ENCODE peak calls at places on chromosome X, in five cellular contexts. I is GM23338, U is H1, O is cardiac muscle cell, P is H9. Y is an unnamed sample.

GRCh38 chrX:121360280-121360679 is 312.9 kb downstream of the GLUD2 start:
- DNase-seq in I (no peak), P (no peak), U (no peak), O (no peak), Y (no peak)

GRCh38 chrX:68842781-68843581 is 14.2 kb downstream of the EFNB1 start:
- DNase-seq in P (no peak), U (no peak), O (peak; percentile 45), I (no peak), Y (no peak)

GRCh38 chrX:150361070-150361776 is 1.9 kb upstream of the MAMLD1 start:
- DNase-seq in O (no peak), U (peak; percentile 51), I (peak; percentile 57), P (peak; percentile 59), Y (peak; percentile 77)

GRCh38 chrX:389021-389441 is 2.3 kb upstream of the PPP2R3B start:
- DNase-seq in O (no peak), P (no peak), U (no peak), I (no peak), Y (no peak)

GRCh38 chrX:105645667-105646354 is 176.5 kb upstream of the NRK start:
- DNase-seq in O (peak; percentile 21), U (no peak), P (no peak), I (no peak), Y (no peak)

GRCh38 chrX:96692454-96692853 is 7.8 kb downstream of the DIAPH2 start:
- DNase-seq in P (no peak), I (no peak), O (peak; percentile 57), U (no peak), Y (no peak)

GRCh38 chrX:150731795-150732194 is 38.6 kb downstream of the MTMR1 start:
- DNase-seq in P (no peak), O (peak; percentile 91), I (no peak), U (no peak), Y (no peak)

GRCh38 chrX:17405225-17405969 is 30.4 kb downstream of the NHS start:
- DNase-seq in U (no peak), I (no peak), P (no peak), O (no peak), Y (no peak)

GRCh38 chrX:154458954-154459829 is 1.1 kb downstream of the PLXNA3 start:
- DNase-seq in I (no peak), U (no peak), P (no peak), O (no peak), Y (peak; percentile 58)

GRCh38 chrX:152926923-152927322 is 29.1 kb downstream of the ZNF185 start:
- DNase-seq in U (no peak), O (no peak), I (no peak), P (no peak), Y (no peak)

GRCh38 chrX:10199212-10199611 is 42.4 kb downstream of the CLCN4 start:
- DNase-seq in I (no peak), P (no peak), O (peak; percentile 78), U (no peak), Y (no peak)

GRCh38 chrX:24242649-24243556 is 71.0 kb downstream of the SUPT20HL2 start:
- DNase-seq in U (no peak), O (peak; percentile 94), P (no peak), I (no peak), Y (peak; percentile 56)

GRCh38 chrX:100750901-100751300 is 19.0 kb upstream of the SYTL4 start:
- DNase-seq in I (no peak), U (no peak), P (no peak), O (no peak), Y (no peak)

GRCh38 chrX:136779346-136779781 is 1.4 kb downstream of the ARHGEF6 start:
- DNase-seq in O (no peak), P (no peak), I (no peak), U (no peak), Y (no peak)

GRCh38 chrX:72240976-72241375 is 2.1 kb upstream of the ERCC6L start:
- DNase-seq in I (no peak), U (no peak), O (no peak), P (no peak), Y (no peak)

GRCh38 chrX:119500061-119500800 is 32.0 kb downstream of the SLC25A5 start:
- DNase-seq in U (no peak), I (no peak), P (no peak), O (no peak), Y (no peak)

GRCh38 chrX:44908198-44908597 is 35.2 kb downstream of the KDM6A start:
- DNase-seq in U (no peak), P (no peak), O (peak; percentile 40), I (no peak), Y (no peak)

GRCh38 chrX:45196701-45197100 is 4.0 kb downstream of the DIPK2B start:
- DNase-seq in O (no peak), P (no peak), I (no peak), U (no peak), Y (no peak)

GRCh38 chrX:134847133-134847532 is 143.7 kb upstream of the SMIM10 start:
- DNase-seq in P (no peak), I (no peak), U (no peak), O (no peak), Y (no peak)

GRCh38 chrX:130174051-130174704 is 2.4 kb downstream of the RAB33A start:
- DNase-seq in U (no peak), P (no peak), O (peak; percentile 75), I (no peak), Y (no peak)

DNA sequence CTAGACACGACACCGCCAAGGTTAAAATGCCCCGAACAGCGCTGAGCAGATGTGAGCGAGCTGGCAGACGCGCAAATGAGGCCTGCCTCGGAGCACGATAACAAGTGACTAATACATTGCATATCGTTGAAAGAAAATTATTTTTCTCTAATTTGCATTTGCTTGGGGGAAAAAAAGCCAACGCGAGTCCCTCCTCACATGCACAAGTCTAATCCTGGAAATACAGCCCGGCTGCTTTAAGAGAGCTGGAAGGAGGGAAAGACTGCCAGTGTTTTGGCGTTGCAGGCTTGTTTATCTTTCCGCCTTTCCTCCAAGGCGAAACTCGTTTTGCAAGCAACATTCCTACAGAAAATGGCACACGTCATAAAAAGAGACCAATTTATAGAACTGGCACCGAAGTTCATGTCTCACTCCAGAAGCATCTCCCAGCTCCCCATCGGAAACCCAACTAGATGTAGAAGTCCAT is 12.6 kb downstream of the BCOR start:
- DNase-seq in O (peak; percentile 86), I (no peak), U (no peak), P (peak; percentile 27), Y (peak; percentile 59)
- H3K4me1 ChIP-seq in O (peaks cover 61% of the 10 kb centered on the region), I (peaks cover 63% of the 10 kb centered on the region), U (peaks cover 17% of the 10 kb centered on the region), P (peaks cover 31% of the 10 kb centered on the region), Y (peaks cover 11% of the 10 kb centered on the region)

DNA sequence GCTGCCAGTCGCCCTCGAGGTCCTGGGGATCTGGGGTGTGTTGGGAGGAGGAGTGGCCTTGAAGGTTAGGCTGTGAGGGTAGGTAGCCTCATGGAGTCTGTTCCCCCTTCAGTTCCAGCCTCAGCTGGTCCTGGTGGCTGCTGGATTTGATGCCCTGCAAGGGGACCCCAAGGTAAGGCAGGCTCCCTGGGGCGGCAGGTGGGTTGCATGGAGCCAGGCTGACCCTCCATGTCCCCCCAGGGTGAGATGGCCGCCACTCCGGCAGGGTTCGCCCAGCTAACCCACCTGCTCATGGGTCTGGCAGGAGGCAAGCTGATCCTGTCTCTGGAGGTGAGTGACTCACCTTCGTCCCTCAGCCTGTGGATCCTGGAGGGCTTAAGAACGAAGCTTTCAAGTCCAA is 11.6 kb upstream of the ERAS start:
- DNase-seq in O (no peak), U (no peak), P (no peak), I (no peak), Y (no peak)
- H3K4me1 ChIP-seq in O (no peaks in the 10 kb centered on the region), U (no peaks in the 10 kb centered on the region), P (no peaks in the 10 kb centered on the region), I (no peaks in the 10 kb centered on the region), Y (no peaks in the 10 kb centered on the region)

GRCh38 chrX:13120017-13120416 is 75.6 kb upstream of the FAM9C start:
- DNase-seq in O (peak; percentile 81), U (no peak), P (no peak), I (no peak), Y (no peak)
- H3K4me1 ChIP-seq in O (no peaks in the 10 kb centered on the region), U (no peaks in the 10 kb centered on the region), P (no peaks in the 10 kb centered on the region), I (no peaks in the 10 kb centered on the region), Y (no peaks in the 10 kb centered on the region)

DNA sequence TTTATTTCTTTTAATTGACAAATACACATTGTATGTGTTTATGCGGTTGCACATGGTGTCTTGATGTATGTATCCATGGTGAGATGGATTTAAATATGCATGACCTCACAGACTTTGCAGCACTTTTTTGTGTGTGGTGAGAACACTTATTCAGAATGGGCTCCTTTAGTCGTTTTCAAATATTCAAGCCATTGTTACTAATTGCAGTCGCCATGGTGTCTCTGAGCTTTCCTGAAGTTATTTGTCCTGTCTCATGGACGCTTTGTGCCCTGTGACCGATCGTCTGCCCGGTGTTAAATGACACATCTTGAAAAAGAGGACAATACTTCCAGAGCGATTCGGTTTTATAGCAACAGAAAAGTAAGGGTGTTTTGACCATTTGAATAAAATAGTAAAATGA is 14.4 kb downstream of the CD99 start:
- DNase-seq in O (no peak), U (no peak), P (no peak), I (no peak), Y (no peak)
- H3K4me1 ChIP-seq in O (peaks cover 60% of the 10 kb centered on the region), U (peaks cover 6% of the 10 kb centered on the region), P (peaks cover 15% of the 10 kb centered on the region), I (peaks cover 33% of the 10 kb centered on the region), Y (peaks cover 5% of the 10 kb centered on the region)

GRCh38 chrX:7720519-7720918 is 122.5 kb upstream of the VCX start:
- DNase-seq in P (no peak), I (no peak), O (no peak), U (no peak), Y (no peak)
- H3K4me1 ChIP-seq in P (no peaks in the 10 kb centered on the region), I (peaks cover under 1% of the 10 kb centered on the region), O (no peaks in the 10 kb centered on the region), U (no peaks in the 10 kb centered on the region), Y (no peaks in the 10 kb centered on the region)

GRCh38 chrX:2697741-2698294 is 6.7 kb downstream of the CD99 start:
- DNase-seq in U (no peak), O (no peak), I (no peak), P (no peak), Y (no peak)

GRCh38 chrX:2697306-2697705 is 6.2 kb downstream of the CD99 start:
- DNase-seq in U (no peak), O (no peak), P (no peak), I (no peak), Y (no peak)

GRCh38 chrX:2699959-2700358 is 8.9 kb downstream of the CD99 start:
- DNase-seq in O (no peak), U (no peak), I (no peak), P (no peak), Y (no peak)

GRCh38 chrX:2696698-2697215 is 5.7 kb downstream of the CD99 start:
- DNase-seq in I (no peak), U (no peak), O (peak; percentile 85), P (no peak), Y (no peak)

DNA sequence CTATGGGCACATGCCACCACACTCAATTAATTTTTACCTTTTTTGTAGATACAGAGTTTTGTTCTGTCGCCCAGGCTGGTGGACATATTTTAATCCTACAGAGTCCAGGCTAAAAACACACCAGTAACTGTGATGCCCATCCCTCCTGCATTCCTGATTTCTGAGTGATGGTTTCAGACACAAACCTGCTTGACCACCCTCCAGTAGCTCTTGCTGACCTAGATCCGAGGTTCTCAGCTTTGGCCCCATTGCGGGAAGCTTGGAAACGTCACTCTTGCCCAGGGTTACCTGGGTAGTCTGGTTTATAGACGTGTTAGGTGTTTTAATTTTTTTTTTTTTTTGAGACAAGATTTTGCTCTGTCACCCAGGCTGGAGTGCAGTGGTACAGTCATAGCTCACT is 7.5 kb downstream of the CD99 start:
- DNase-seq in P (no peak), I (no peak), O (no peak), U (no peak), Y (no peak)
- H3K4me1 ChIP-seq in P (no peaks in the 10 kb centered on the region), I (peaks cover 17% of the 10 kb centered on the region), O (peaks cover 55% of the 10 kb centered on the region), U (no peaks in the 10 kb centered on the region), Y (no peaks in the 10 kb centered on the region)

DNA sequence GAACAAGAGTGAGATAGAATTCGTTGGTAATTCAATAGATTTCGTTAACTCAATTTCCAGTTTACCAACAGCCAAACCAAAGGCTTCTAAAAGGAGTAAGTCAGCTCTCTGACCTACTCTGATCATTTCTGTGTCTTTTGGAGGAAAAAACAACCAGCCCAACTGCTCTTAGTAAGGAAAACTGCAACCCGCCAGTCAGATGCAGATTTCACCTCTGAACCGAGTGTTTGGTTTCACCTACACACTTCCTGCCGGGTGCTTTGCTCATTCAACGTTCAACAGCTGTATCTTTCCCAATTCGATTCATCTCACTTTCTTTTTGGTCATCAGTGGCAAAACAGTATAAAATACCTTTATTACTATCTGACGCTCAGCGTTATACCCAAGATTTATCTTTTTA is 24.5 kb downstream of the TMSB4X start:
- DNase-seq in P (no peak), O (no peak), I (peak; percentile 28), U (no peak), Y (no peak)
- H3K4me1 ChIP-seq in P (peaks cover 2% of the 10 kb centered on the region), O (no peaks in the 10 kb centered on the region), I (peaks cover 14% of the 10 kb centered on the region), U (no peaks in the 10 kb centered on the region), Y (no peaks in the 10 kb centered on the region)

Y was measured in endodermal cell.